ENCODE peak calls at places on chromosomes 7 and 10, in six cellular contexts. C is stimulated activated CD4-positive, alpha-beta T cell treated with anti-CD3 and anti-CD28 coated beads, Interleukin-4, amount 100 ng/mL, for 48 hours; F is activated effector memory CD4-positive, alpha-beta T cell treated with anti-CD3 and anti-CD28 coated beads, Interleukin-2, amount 50 U/mL, for 16 hours; Z is stimulated activated CD8-positive, alpha-beta memory T cell treated with anti-CD3 and anti-CD28 coated beads, Interleukin-12 subunit alpha, Interleukin-12 subunit beta, amount 100 ng/mL, for 4 hours; Q is left ventricle myocardium superior; P is EH. I is an unnamed sample.

GRCh38 chr10:128377364-128377987 is 251.3 kb upstream of the MKI67 start:
- DNase-seq in Q (no peak), P (no peak), F (no peak), Z (no peak), C (no peak), I (no peak)

GRCh38 chr7:137421389-137421788 is 77.9 kb upstream of the PTN start:
- DNase-seq in F (no peak), P (no peak), Z (no peak), C (no peak), Q (no peak), I (no peak)

GRCh38 chr7:159143780-159144755 is 599 bp downstream of the VIPR2 start:
- DNase-seq in C (no peak), P (no peak), Z (no peak), Q (peak), F (no peak), I (no peak)

GRCh38 chr7:247636-248035 is 42.3 kb upstream of the FOXL3 start:
- DNase-seq in C (no peak), F (no peak), Z (no peak), Q (no peak), P (no peak), I (no peak)

GRCh38 chr10:116470768-116471415 is 43.2 kb downstream of the PNLIPRP3 start:
- DNase-seq in C (no peak), F (no peak), P (peak), Z (no peak), Q (no peak), I (no peak)

GRCh38 chr7:68314208-68314607 is 1284.1 kb upstream of the AUTS2 start:
- DNase-seq in Q (no peak), C (no peak), F (no peak), P (no peak), Z (no peak), I (no peak)

GRCh38 chr7:120987683-120988590 is 574 bp upstream of the CPED1 start:
- DNase-seq in Q (peak), Z (peak), C (peak), F (peak), P (peak), I (peak)

GRCh38 chr7:66630529-66630928 is 1.8 kb downstream of the KCTD7 start:
- DNase-seq in C (no peak), Z (no peak), P (no peak), F (no peak), Q (no peak), I (no peak)

I was measured in activated CD4-positive, alpha-beta T cell treated with anti-CD3 and anti-CD28 coated beads for 24 hours.